ENCODE peak calls at places on chromosomes 7 and 10, in six cellular contexts. V is IMR-90, C is neuronal stem cell, U is mammary epithelial cell, J is fibroblast of lung, L is HCT116. I is an unnamed sample.

GRCh38 chr7:127409629-127410028 is 17.1 kb upstream of the ZNF800 start:
- DNase-seq in V (no peak), C (no peak), U (no peak), J (no peak), L (no peak), I (no peak)

GRCh38 chr10:93294004-93294403 is 188.1 kb downstream of the MYOF start:
- DNase-seq in V (no peak), C (no peak), U (peak; percentile 60), J (no peak), L (no peak), I (no peak)

GRCh38 chr10:47247190-47248059 is 52.6 kb upstream of the GDF10 start:
- DNase-seq in V (no peak), C (no peak), U (no peak), J (peak; percentile 62), L (no peak), I (peak; percentile 10)

GRCh38 chr7:106285801-106286492 is 1.2 kb upstream of the NAMPT start:
- DNase-seq in V (peak; percentile 73), C (no peak), U (no peak), J (peak; percentile 86), L (no peak), I (no peak)

GRCh38 chr7:91239171-91239604 is 25.0 kb upstream of the FZD1 start:
- DNase-seq in V (peak; percentile 84), C (no peak), U (peak; percentile 65), J (peak; percentile 91), L (no peak), I (no peak)

GRCh38 chr7:100430450-100431285 is 1.0 kb downstream of the MEPCE start:
- DNase-seq in V (peak; percentile 27), C (no peak), U (no peak), J (no peak), L (no peak), I (no peak)

GRCh38 chr7:148697950-148698396 is 730 bp upstream of the CUL1 start:
- DNase-seq in V (peak; percentile 23), C (no peak), U (no peak), J (peak; percentile 25), L (no peak), I (no peak)

GRCh38 chr10:17119845-17120244 is 9.8 kb downstream of the CUBN start:
- DNase-seq in V (no peak), C (no peak), U (no peak), J (no peak), L (no peak), I (no peak)

GRCh38 chr10:8306685-8307364 is 252.3 kb downstream of the GATA3 start:
- DNase-seq in V (no peak), C (no peak), U (peak; percentile 58), J (no peak), L (no peak), I (no peak)

GRCh38 chr7:21641546-21641945 is 98.7 kb downstream of the DNAH11 start:
- DNase-seq in V (no peak), C (no peak), U (no peak), J (no peak), L (no peak), I (no peak)

GRCh38 chr7:75937958-75938786 is 23.2 kb downstream of the POR start:
- DNase-seq in V (peak; percentile 96), C (no peak), U (no peak), J (peak; percentile 97), L (peak; percentile 61), I (no peak)

GRCh38 chr7:34837316-34837715 is 179.3 kb downstream of the NPSR1 start:
- DNase-seq in V (no peak), C (no peak), U (no peak), J (no peak), L (no peak), I (no peak)

GRCh38 chr7:3551536-3551935 is 250.5 kb downstream of the SDK1 start:
- DNase-seq in V (no peak), C (no peak), U (no peak), J (no peak), L (no peak), I (no peak)
- H2AFZ ChIP-seq in V (no peak overlapping the region), C (no peak overlapping the region), U (no peak overlapping the region), J (no peak overlapping the region), L (no peak overlapping the region), I (no peak overlapping the region)

GRCh38 chr10:113552014-113552413 is 839 bp upstream of the HABP2 start:
- DNase-seq in V (no peak), C (no peak), U (peak; percentile 84), J (no peak), L (no peak), I (no peak)
- H3K27ac ChIP-seq in V (no peak overlapping the region), C (no peak overlapping the region), U (no peak overlapping the region), J (no peak overlapping the region), L (no peak overlapping the region), I (no peak overlapping the region)

DNA sequence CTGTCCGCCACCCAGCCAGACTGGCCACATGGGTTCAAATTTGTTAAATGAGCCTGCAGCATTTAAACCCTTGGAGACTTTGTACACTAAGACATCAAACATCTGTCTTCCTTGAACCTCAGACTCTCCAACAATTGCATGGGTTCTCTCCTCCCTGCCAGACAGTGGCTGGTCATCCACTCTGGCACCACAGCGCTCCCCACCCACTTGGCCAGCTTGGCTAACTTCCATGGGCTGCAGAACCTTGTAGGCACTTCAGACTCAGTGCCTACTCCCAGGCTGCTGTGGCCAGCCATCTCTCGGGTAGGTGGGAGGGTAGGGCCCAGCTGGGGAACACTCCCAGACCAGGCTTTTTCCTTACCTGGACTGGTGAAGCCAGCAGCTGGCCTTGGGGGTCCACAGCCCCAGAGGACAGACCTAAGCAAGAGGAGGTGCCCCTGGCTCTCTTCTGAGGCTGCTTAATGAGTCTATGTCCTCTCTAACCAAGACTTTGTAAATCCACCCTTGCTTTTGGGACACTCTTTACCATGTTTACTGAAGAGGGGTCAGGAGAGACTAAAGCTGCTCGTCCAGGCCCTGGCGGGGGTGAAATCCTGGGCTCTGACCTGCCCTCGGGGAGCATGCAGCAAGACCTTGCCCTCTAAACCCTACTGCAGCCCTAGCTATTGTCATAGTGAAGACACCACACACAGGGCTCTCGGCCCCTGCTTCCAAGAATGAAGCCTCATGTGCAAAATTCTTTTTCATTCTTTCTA is 82.7 kb downstream of the ARHGAP22 start:
- DNase-seq in V (no peak), C (no peak), U (no peak), J (no peak), L (no peak), I (no peak)
- H3K9ac ChIP-seq in V (no peak overlapping the region), C (no peak overlapping the region), U (no peak overlapping the region), J (no peak overlapping the region), L (no peak overlapping the region), I (no peak overlapping the region)

GRCh38 chr10:45425628-45426563 is 51.9 kb downstream of the ALOX5 start:
- DNase-seq in V (no peak), C (no peak), U (peak; percentile 35), J (no peak), L (peak; percentile 12), I (no peak)
- H2AFZ ChIP-seq in V (no peak overlapping the region), C (peak overlapping the region; percentile 44), U (no peak overlapping the region), J (no peak overlapping the region), L (no peak overlapping the region), I (no peak overlapping the region)

GRCh38 chr7:102153586-102153948 is 133.1 kb upstream of the SH2B2 start:
- DNase-seq in V (no peak), C (no peak), U (no peak), J (peak; percentile 27), L (no peak), I (no peak)
- H3K27ac ChIP-seq in V (no peak overlapping the region), C (no peak overlapping the region), U (no peak overlapping the region), J (no peak overlapping the region), L (no peak overlapping the region), I (peak overlapping the region; percentile 67)

GRCh38 chr7:101890666-101891065 is 73.2 kb downstream of the CUX1 start:
- DNase-seq in V (no peak), C (no peak), U (no peak), J (no peak), L (no peak), I (no peak)

GRCh38 chr7:101896312-101896711 is 78.9 kb downstream of the CUX1 start:
- DNase-seq in V (no peak), C (no peak), U (no peak), J (no peak), L (no peak), I (no peak)

GRCh38 chr7:101893326-101894085 is 76.1 kb downstream of the CUX1 start:
- DNase-seq in V (no peak), C (no peak), U (no peak), J (no peak), L (no peak), I (no peak)

GRCh38 chr7:101891124-101891523 is 73.7 kb downstream of the CUX1 start:
- DNase-seq in V (no peak), C (no peak), U (no peak), J (no peak), L (no peak), I (no peak)

DNA sequence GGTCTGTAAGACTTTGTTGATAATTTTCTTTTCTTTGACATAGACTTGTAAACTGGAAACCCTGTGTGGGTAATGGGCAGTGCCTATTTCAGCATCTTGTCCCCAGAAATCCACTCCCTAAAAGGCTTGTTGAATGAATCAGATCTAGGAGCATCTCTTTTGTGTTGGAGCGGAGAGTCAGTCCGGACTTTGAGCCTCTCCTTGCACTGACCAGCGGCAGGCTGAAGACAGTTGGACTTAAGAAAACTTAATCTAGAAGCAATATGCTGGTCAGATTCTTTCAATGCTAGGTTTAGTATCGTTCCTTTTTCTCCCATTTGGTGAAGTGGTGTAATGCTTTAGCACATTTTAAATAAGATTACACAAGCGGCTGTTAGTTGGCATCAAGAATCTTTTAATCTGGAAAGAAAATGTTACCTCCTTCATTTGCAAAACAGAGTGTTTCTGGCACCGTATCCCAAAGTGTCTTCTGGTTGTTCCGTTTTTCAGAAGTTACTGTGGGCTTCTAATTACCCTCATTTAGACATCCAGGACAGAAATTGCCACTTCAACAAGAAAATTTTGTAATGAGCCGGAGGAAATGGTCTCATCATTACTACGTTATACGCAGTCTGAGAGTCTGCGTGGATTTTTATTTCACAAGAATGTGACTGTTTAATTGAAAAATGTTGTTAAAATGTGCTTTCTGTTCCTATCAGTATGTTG is 74.7 kb downstream of the CUX1 start:
- DNase-seq in V (no peak), C (no peak), U (no peak), J (peak; percentile 38), L (no peak), I (no peak)
- H3K9ac ChIP-seq in V (no peak overlapping the region), C (no peak overlapping the region), U (no peak overlapping the region), J (no peak overlapping the region), L (no peak overlapping the region), I (no peak overlapping the region)

DNA sequence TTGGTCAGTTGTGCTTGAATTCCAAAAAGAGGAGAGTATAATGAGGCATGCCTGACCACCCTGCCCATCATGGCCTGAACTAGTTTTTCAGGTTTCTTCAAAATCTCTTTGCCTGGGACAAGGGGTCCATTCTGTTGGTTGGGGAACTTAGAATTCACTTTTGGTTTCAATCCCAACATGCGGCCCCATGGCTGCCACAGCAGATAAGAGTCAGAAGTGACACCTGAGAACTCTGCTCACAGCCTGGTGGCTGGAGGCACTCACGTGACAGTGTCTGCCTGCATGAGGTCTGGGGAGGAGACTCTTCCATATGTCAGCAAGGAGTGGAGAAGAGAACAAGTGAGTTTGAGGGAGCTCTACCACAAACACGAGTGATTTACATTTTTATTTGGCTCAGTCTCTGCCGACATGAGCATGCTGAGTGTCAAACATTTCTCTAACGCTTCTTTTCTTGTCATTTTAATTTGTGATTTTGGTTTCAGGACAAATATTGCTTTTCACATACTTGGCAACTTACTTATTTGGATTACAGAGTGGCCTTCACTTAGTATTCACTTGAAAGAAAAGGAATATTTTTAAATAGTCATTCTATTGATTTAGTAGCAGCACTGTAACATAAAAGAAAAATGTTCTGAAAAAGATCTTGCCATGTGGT is 370.3 kb downstream of the TNS3 start:
- DNase-seq in V (no peak), C (no peak), U (no peak), J (peak; percentile 36), L (no peak), I (no peak)
- H2AFZ ChIP-seq in V (no peak overlapping the region), C (peak overlapping the region; percentile 22), U (no peak overlapping the region), J (no peak overlapping the region), L (no peak overlapping the region), I (no peak overlapping the region)

I was measured in H9.